ENCODE peak calls at places on chromosome X, in ten cellular contexts. One of them, this sample, is unnamed. For H3K4me1 and H3K9me3, the result is how much of the 10 kb centered on the place peaks cover.

GRCh38 chrX:136936183-136936549 is 55.6 kb upstream of the RBMX start:
- DNase-seq in transverse colon: no peak
- DNase-seq in A549: no peak
- DNase-seq in ovary: no peak
- DNase-seq in K562: no peak
- DNase-seq in stomach: no peak
- DNase-seq in esophagus muscularis mucosa: no peak
- DNase-seq in sigmoid colon: no peak
- DNase-seq in upper lobe of left lung: no peak
- DNase-seq in suprapubic skin: no peak
- DNase-seq in this sample: no peak

GRCh38 chrX:54641530-54641929 is 111.5 kb downstream of the GNL3L start:
- DNase-seq in transverse colon: no peak
- DNase-seq in A549: no peak
- DNase-seq in ovary: no peak
- DNase-seq in K562: no peak
- DNase-seq in stomach: no peak
- DNase-seq in esophagus muscularis mucosa: no peak
- DNase-seq in sigmoid colon: no peak
- DNase-seq in upper lobe of left lung: no peak
- DNase-seq in suprapubic skin: no peak
- DNase-seq in this sample: no peak

GRCh38 chrX:103831803-103832544 is at the start of gene RAB9B:
- DNase-seq in transverse colon: peak
- DNase-seq in A549: no peak
- DNase-seq in ovary: peak
- DNase-seq in K562: peak
- DNase-seq in stomach: peak
- DNase-seq in esophagus muscularis mucosa: peak
- DNase-seq in sigmoid colon: peak
- DNase-seq in upper lobe of left lung: peak
- DNase-seq in suprapubic skin: peak
- DNase-seq in this sample: peak

GRCh38 chrX:129525162-129525561 is 1.9 kb upstream of the SMARCA1 start:
- DNase-seq in transverse colon: no peak
- DNase-seq in A549: peak
- DNase-seq in ovary: no peak
- DNase-seq in K562: no peak
- DNase-seq in stomach: no peak
- DNase-seq in esophagus muscularis mucosa: no peak
- DNase-seq in sigmoid colon: no peak
- DNase-seq in upper lobe of left lung: no peak
- DNase-seq in suprapubic skin: no peak
- DNase-seq in this sample: no peak

GRCh38 chrX:68710870-68711576 is 63.6 kb downstream of the STARD8 start:
- DNase-seq in transverse colon: no peak
- DNase-seq in A549: peak
- DNase-seq in ovary: peak
- DNase-seq in K562: peak
- DNase-seq in stomach: peak
- DNase-seq in esophagus muscularis mucosa: no peak
- DNase-seq in sigmoid colon: peak
- DNase-seq in upper lobe of left lung: peak
- DNase-seq in suprapubic skin: no peak
- DNase-seq in this sample: peak

GRCh38 chrX:149630681-149631292 is 805 bp downstream of the TMEM185A start:
- DNase-seq in transverse colon: no peak
- DNase-seq in A549: peak
- DNase-seq in ovary: no peak
- DNase-seq in K562: peak
- DNase-seq in stomach: no peak
- DNase-seq in esophagus muscularis mucosa: no peak
- DNase-seq in sigmoid colon: no peak
- DNase-seq in upper lobe of left lung: no peak
- DNase-seq in suprapubic skin: no peak
- DNase-seq in this sample: no peak

GRCh38 chrX:46737462-46737861 is 21.5 kb downstream of the SLC9A7 start:
- DNase-seq in transverse colon: no peak
- DNase-seq in A549: no peak
- DNase-seq in ovary: no peak
- DNase-seq in K562: no peak
- DNase-seq in stomach: no peak
- DNase-seq in esophagus muscularis mucosa: no peak
- DNase-seq in sigmoid colon: no peak
- DNase-seq in upper lobe of left lung: no peak
- DNase-seq in suprapubic skin: no peak
- DNase-seq in this sample: no peak

GRCh38 chrX:21683910-21684309 is 25.8 kb upstream of the KLHL34 start:
- DNase-seq in transverse colon: no peak
- DNase-seq in A549: no peak
- DNase-seq in ovary: no peak
- DNase-seq in K562: no peak
- DNase-seq in stomach: no peak
- DNase-seq in esophagus muscularis mucosa: no peak
- DNase-seq in sigmoid colon: no peak
- DNase-seq in upper lobe of left lung: no peak
- DNase-seq in suprapubic skin: no peak
- DNase-seq in this sample: no peak

GRCh38 chrX:107465932-107466620 is 16.6 kb downstream of the FRMPD3 start:
- DNase-seq in transverse colon: no peak
- DNase-seq in A549: no peak
- DNase-seq in ovary: no peak
- DNase-seq in K562: no peak
- DNase-seq in stomach: no peak
- DNase-seq in esophagus muscularis mucosa: no peak
- DNase-seq in sigmoid colon: no peak
- DNase-seq in upper lobe of left lung: no peak
- DNase-seq in suprapubic skin: no peak
- DNase-seq in this sample: no peak

GRCh38 chrX:107470198-107470597 is 20.7 kb downstream of the FRMPD3 start:
- DNase-seq in transverse colon: no peak
- DNase-seq in A549: no peak
- DNase-seq in ovary: no peak
- DNase-seq in K562: no peak
- DNase-seq in stomach: no peak
- DNase-seq in esophagus muscularis mucosa: no peak
- DNase-seq in sigmoid colon: no peak
- DNase-seq in upper lobe of left lung: no peak
- DNase-seq in suprapubic skin: no peak
- DNase-seq in this sample: no peak

GRCh38 chrX:107470971-107471370 is 21.5 kb downstream of the FRMPD3 start:
- DNase-seq in transverse colon: no peak
- DNase-seq in A549: no peak
- DNase-seq in ovary: no peak
- DNase-seq in K562: no peak
- DNase-seq in stomach: no peak
- DNase-seq in esophagus muscularis mucosa: no peak
- DNase-seq in sigmoid colon: no peak
- DNase-seq in upper lobe of left lung: no peak
- DNase-seq in suprapubic skin: no peak
- DNase-seq in this sample: no peak

DNA sequence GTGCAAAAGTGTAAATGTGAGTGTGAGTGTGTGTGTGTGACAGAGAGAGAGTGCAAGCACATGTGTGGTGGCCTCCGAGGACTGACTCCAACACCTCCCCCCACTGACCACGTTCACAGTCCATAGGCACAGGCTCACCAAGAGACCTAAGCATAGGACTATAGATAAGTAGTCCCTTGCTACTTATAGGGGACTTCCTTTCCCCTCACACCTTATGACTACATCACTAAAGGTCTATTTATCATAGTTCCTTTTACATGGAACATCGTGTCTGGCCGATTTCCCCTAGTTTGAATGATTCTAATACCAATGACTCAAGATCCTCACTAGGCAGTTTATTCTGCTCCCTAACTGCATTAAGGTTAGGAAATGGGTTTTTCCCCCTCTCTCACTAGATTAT is 17.8 kb downstream of the FRMPD3 start:
- DNase-seq in transverse colon: no peak
- DNase-seq in A549: no peak
- DNase-seq in ovary: no peak
- DNase-seq in K562: no peak
- DNase-seq in stomach: no peak
- DNase-seq in esophagus muscularis mucosa: no peak
- DNase-seq in sigmoid colon: no peak
- DNase-seq in upper lobe of left lung: no peak
- DNase-seq in suprapubic skin: no peak
- DNase-seq in this sample: no peak
- H3K4me1 ChIP-seq in transverse colon: under half
- H3K4me1 ChIP-seq in A549: under half
- H3K4me1 ChIP-seq in ovary: under half
- H3K4me1 ChIP-seq in K562: under half
- H3K4me1 ChIP-seq in stomach: under half
- H3K4me1 ChIP-seq in esophagus muscularis mucosa: under half
- H3K4me1 ChIP-seq in sigmoid colon: under half
- H3K4me1 ChIP-seq in upper lobe of left lung: under half
- H3K4me1 ChIP-seq in suprapubic skin: under half
- H3K4me1 ChIP-seq in this sample: under half

GRCh38 chrX:24025741-24026402 is 1.1 kb downstream of the KLHL15 start:
- DNase-seq in transverse colon: no peak
- DNase-seq in A549: peak
- DNase-seq in ovary: no peak
- DNase-seq in K562: no peak
- DNase-seq in stomach: no peak
- DNase-seq in esophagus muscularis mucosa: no peak
- DNase-seq in sigmoid colon: peak
- DNase-seq in upper lobe of left lung: peak
- DNase-seq in suprapubic skin: peak
- DNase-seq in this sample: peak
- TF ChIP-seq EP300 in transverse colon: no peak
- TF ChIP-seq EP300 in A549: peak
- TF ChIP-seq EP300 in ovary: no peak
- TF ChIP-seq EP300 in K562: no peak
- TF ChIP-seq EP300 in stomach: no peak
- TF ChIP-seq EP300 in esophagus muscularis mucosa: no peak
- TF ChIP-seq EP300 in sigmoid colon: no peak
- TF ChIP-seq EP300 in upper lobe of left lung: no peak
- TF ChIP-seq EP300 in suprapubic skin: no peak
- TF ChIP-seq EP300 in this sample: peak

GRCh38 chrX:9730078-9730477 is 35.6 kb downstream of the GPR143 start:
- DNase-seq in transverse colon: no peak
- DNase-seq in A549: no peak
- DNase-seq in ovary: no peak
- DNase-seq in K562: no peak
- DNase-seq in stomach: no peak
- DNase-seq in esophagus muscularis mucosa: no peak
- DNase-seq in sigmoid colon: no peak
- DNase-seq in upper lobe of left lung: no peak
- DNase-seq in suprapubic skin: no peak
- DNase-seq in this sample: no peak

GRCh38 chrX:9724711-9725110 is 40.9 kb downstream of the GPR143 start:
- DNase-seq in transverse colon: no peak
- DNase-seq in A549: no peak
- DNase-seq in ovary: no peak
- DNase-seq in K562: no peak
- DNase-seq in stomach: no peak
- DNase-seq in esophagus muscularis mucosa: no peak
- DNase-seq in sigmoid colon: no peak
- DNase-seq in upper lobe of left lung: no peak
- DNase-seq in suprapubic skin: no peak
- DNase-seq in this sample: no peak

GRCh38 chrX:9728271-9728670 is 37.4 kb downstream of the GPR143 start:
- DNase-seq in transverse colon: no peak
- DNase-seq in A549: no peak
- DNase-seq in ovary: no peak
- DNase-seq in K562: no peak
- DNase-seq in stomach: no peak
- DNase-seq in esophagus muscularis mucosa: no peak
- DNase-seq in sigmoid colon: no peak
- DNase-seq in upper lobe of left lung: no peak
- DNase-seq in suprapubic skin: no peak
- DNase-seq in this sample: no peak

GRCh38 chrX:9730752-9731151 is 34.9 kb downstream of the GPR143 start:
- DNase-seq in transverse colon: no peak
- DNase-seq in A549: no peak
- DNase-seq in ovary: no peak
- DNase-seq in K562: no peak
- DNase-seq in stomach: no peak
- DNase-seq in esophagus muscularis mucosa: no peak
- DNase-seq in sigmoid colon: no peak
- DNase-seq in upper lobe of left lung: no peak
- DNase-seq in suprapubic skin: no peak
- DNase-seq in this sample: no peak

DNA sequence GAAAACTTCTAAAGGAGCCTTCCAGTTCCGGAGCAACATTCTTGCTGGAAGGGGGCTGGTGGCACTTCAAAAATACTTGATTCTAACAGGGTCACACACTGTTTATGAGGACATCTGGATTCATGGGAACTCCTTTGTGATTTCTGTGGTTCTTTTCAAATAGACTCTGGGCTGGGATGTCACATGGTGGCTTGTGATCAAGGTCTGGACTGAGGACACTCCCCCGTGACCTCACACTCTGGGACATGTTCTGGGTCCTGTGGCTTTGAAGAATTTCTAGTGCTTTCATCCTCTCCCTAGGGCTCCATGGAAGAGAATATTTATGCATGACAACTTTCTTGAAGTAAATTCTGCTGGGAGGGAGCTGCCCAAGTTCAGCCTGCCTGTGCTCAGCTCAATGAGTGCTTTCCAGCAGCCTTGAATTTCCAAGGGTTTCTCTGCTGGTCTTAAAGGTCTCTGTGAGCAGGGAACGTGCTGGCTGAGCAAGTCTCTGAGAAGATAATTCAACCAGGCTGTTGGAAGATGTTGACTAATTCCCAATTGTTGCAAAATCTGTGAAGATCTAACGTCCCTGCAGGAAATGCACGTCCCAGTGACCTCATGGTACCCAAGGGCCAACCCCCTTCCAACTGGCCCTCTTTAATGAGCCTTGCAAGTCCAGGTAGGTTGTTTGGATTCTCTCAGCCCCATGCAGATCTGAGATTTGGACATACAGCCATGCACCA is 36.3 kb downstream of the GPR143 start:
- DNase-seq in transverse colon: no peak
- DNase-seq in A549: no peak
- DNase-seq in ovary: no peak
- DNase-seq in K562: no peak
- DNase-seq in stomach: no peak
- DNase-seq in esophagus muscularis mucosa: no peak
- DNase-seq in sigmoid colon: no peak
- DNase-seq in upper lobe of left lung: no peak
- DNase-seq in suprapubic skin: no peak
- DNase-seq in this sample: no peak
- H3K9me3 ChIP-seq in transverse colon: under half
- H3K9me3 ChIP-seq in A549: under half
- H3K9me3 ChIP-seq in ovary: under half
- H3K9me3 ChIP-seq in K562: under half
- H3K9me3 ChIP-seq in stomach: under half
- H3K9me3 ChIP-seq in esophagus muscularis mucosa: under half
- H3K9me3 ChIP-seq in sigmoid colon: under half
- H3K9me3 ChIP-seq in upper lobe of left lung: under half
- H3K9me3 ChIP-seq in suprapubic skin: under half
- H3K9me3 ChIP-seq in this sample: under half

GRCh38 chrX:71615954-71616353 is 2.4 kb downstream of the CXCR3 start:
- DNase-seq in transverse colon: no peak
- DNase-seq in A549: no peak
- DNase-seq in ovary: no peak
- DNase-seq in K562: no peak
- DNase-seq in stomach: no peak
- DNase-seq in esophagus muscularis mucosa: no peak
- DNase-seq in sigmoid colon: peak
- DNase-seq in upper lobe of left lung: no peak
- DNase-seq in suprapubic skin: no peak
- DNase-seq in this sample: no peak

GRCh38 chrX:71616672-71617529 is 1.4 kb downstream of the CXCR3 start:
- DNase-seq in transverse colon: peak
- DNase-seq in A549: no peak
- DNase-seq in ovary: no peak
- DNase-seq in K562: no peak
- DNase-seq in stomach: no peak
- DNase-seq in esophagus muscularis mucosa: no peak
- DNase-seq in sigmoid colon: no peak
- DNase-seq in upper lobe of left lung: no peak
- DNase-seq in suprapubic skin: no peak
- DNase-seq in this sample: no peak

GRCh38 chrX:71612256-71612655 is 6.1 kb downstream of the CXCR3 start:
- DNase-seq in transverse colon: no peak
- DNase-seq in A549: no peak
- DNase-seq in ovary: no peak
- DNase-seq in K562: no peak
- DNase-seq in stomach: no peak
- DNase-seq in esophagus muscularis mucosa: no peak
- DNase-seq in sigmoid colon: peak
- DNase-seq in upper lobe of left lung: no peak
- DNase-seq in suprapubic skin: no peak
- DNase-seq in this sample: no peak

GRCh38 chrX:71617742-71618141 is 569 bp downstream of the CXCR3 start:
- DNase-seq in transverse colon: peak
- DNase-seq in A549: no peak
- DNase-seq in ovary: no peak
- DNase-seq in K562: no peak
- DNase-seq in stomach: no peak
- DNase-seq in esophagus muscularis mucosa: no peak
- DNase-seq in sigmoid colon: no peak
- DNase-seq in upper lobe of left lung: no peak
- DNase-seq in suprapubic skin: no peak
- DNase-seq in this sample: no peak

GRCh38 chrX:71615056-71615455 is 3.3 kb downstream of the CXCR3 start:
- DNase-seq in transverse colon: no peak
- DNase-seq in A549: no peak
- DNase-seq in ovary: no peak
- DNase-seq in K562: no peak
- DNase-seq in stomach: no peak
- DNase-seq in esophagus muscularis mucosa: no peak
- DNase-seq in sigmoid colon: peak
- DNase-seq in upper lobe of left lung: no peak
- DNase-seq in suprapubic skin: no peak
- DNase-seq in this sample: no peak
- H3K4me1 ChIP-seq in transverse colon: under half
- H3K4me1 ChIP-seq in A549: under half
- H3K4me1 ChIP-seq in ovary: under half
- H3K4me1 ChIP-seq in K562: under half
- H3K4me1 ChIP-seq in stomach: under half
- H3K4me1 ChIP-seq in esophagus muscularis mucosa: under half
- H3K4me1 ChIP-seq in sigmoid colon: under half
- H3K4me1 ChIP-seq in upper lobe of left lung: under half
- H3K4me1 ChIP-seq in suprapubic skin: under half
- H3K4me1 ChIP-seq in this sample: under half